ENCODE peak calls at places on chromosome 11, in four cellular contexts. One of them, this sample, is unnamed.
A peak's percentile ranks its signal among the peaks of the same experiment; 100 is the strongest.

GRCh38 chr11:104609297-104609696 is 289.0 kb downstream of the CASP12 start:
- DNase-seq in GM12878: no peak
- DNase-seq in K562: no peak
- DNase-seq in HepG2: peak; percentile 24
- DNase-seq in this sample: peak; percentile 7

GRCh38 chr11:126661051-126661450 is 305.6 kb downstream of the ST3GAL4 start:
- DNase-seq in GM12878: no peak
- DNase-seq in K562: no peak
- DNase-seq in HepG2: no peak
- DNase-seq in this sample: no peak

GRCh38 chr11:36317992-36318391 is 21.9 kb downstream of the PRR5L start:
- DNase-seq in K562: no peak
- DNase-seq in GM12878: no peak
- DNase-seq in HepG2: no peak
- DNase-seq in this sample: no peak

GRCh38 chr11:17063171-17064002 is 14.1 kb downstream of the RPS13 start:
- DNase-seq in HepG2: peak; percentile 54
- DNase-seq in K562: peak; percentile 64
- DNase-seq in GM12878: peak; percentile 17
- DNase-seq in this sample: peak; percentile 93

GRCh38 chr11:71336176-71336995 is 84.0 kb upstream of the SHANK2 start:
- DNase-seq in K562: no peak
- DNase-seq in GM12878: no peak
- DNase-seq in HepG2: no peak
- DNase-seq in this sample: no peak

GRCh38 chr11:32071811-32072210 is 19.1 kb upstream of the RCN1 start:
- DNase-seq in GM12878: no peak
- DNase-seq in HepG2: peak; percentile 11
- DNase-seq in K562: peak; percentile 15
- DNase-seq in this sample: no peak

GRCh38 chr11:121895919-121896318 is 220.1 kb downstream of the BLID start:
- DNase-seq in GM12878: no peak
- DNase-seq in K562: no peak
- DNase-seq in HepG2: no peak
- DNase-seq in this sample: no peak

GRCh38 chr11:16792426-16792825 is 54.0 kb downstream of the C11orf58 start:
- DNase-seq in K562: no peak
- DNase-seq in HepG2: no peak
- DNase-seq in GM12878: no peak
- DNase-seq in this sample: no peak

GRCh38 chr11:46421257-46421880 is 29.8 kb upstream of the CHRM4 start:
- DNase-seq in GM12878: no peak
- DNase-seq in K562: peak; percentile 22
- DNase-seq in HepG2: peak; percentile 25
- DNase-seq in this sample: no peak

GRCh38 chr11:127640822-127641485 is 640.4 kb upstream of the KIRREL3 start:
- DNase-seq in HepG2: no peak
- DNase-seq in K562: no peak
- DNase-seq in GM12878: no peak
- DNase-seq in this sample: no peak

GRCh38 chr11:19963697-19964340 is 196.5 kb downstream of the DBX1 start:
- DNase-seq in HepG2: no peak
- DNase-seq in K562: no peak
- DNase-seq in GM12878: no peak
- DNase-seq in this sample: no peak

GRCh38 chr11:111612211-111612610 is 10.0 kb downstream of the SIK2 start:
- DNase-seq in HepG2: no peak
- DNase-seq in GM12878: no peak
- DNase-seq in K562: no peak
- DNase-seq in this sample: no peak

GRCh38 chr11:68842427-68843051 is 823 bp upstream of the CPT1A start:
- DNase-seq in HepG2: no peak
- DNase-seq in GM12878: no peak
- DNase-seq in K562: no peak
- DNase-seq in this sample: no peak

GRCh38 chr11:76524461-76524860 is 79.6 kb downstream of the EMSY start:
- DNase-seq in GM12878: no peak
- DNase-seq in K562: no peak
- DNase-seq in HepG2: peak; percentile 36
- DNase-seq in this sample: no peak

GRCh38 chr11:48052183-48053040 is 72.1 kb downstream of the PTPRJ start:
- DNase-seq in HepG2: no peak
- DNase-seq in GM12878: no peak
- DNase-seq in K562: no peak
- DNase-seq in this sample: peak; percentile 57

GRCh38 chr11:8111636-8112035 is 30.6 kb downstream of the TUB start:
- DNase-seq in K562: no peak
- DNase-seq in HepG2: no peak
- DNase-seq in GM12878: no peak
- DNase-seq in this sample: no peak

GRCh38 chr11:19573666-19574065 is 139.0 kb upstream of the NAV2 start:
- DNase-seq in GM12878: no peak
- DNase-seq in K562: no peak
- DNase-seq in HepG2: no peak
- DNase-seq in this sample: no peak

GRCh38 chr11:121740902-121741301 is 288.1 kb upstream of the SORL1-AS1 start:
- DNase-seq in HepG2: no peak
- DNase-seq in GM12878: no peak
- DNase-seq in K562: no peak
- DNase-seq in this sample: no peak

GRCh38 chr11:130217632-130218031 is 58.0 kb downstream of the ST14 start:
- DNase-seq in GM12878: no peak
- DNase-seq in K562: no peak
- DNase-seq in HepG2: no peak
- DNase-seq in this sample: no peak

GRCh38 chr11:65780770-65781151 is at the start of gene AP5B1:
- DNase-seq in HepG2: peak; percentile 35
- DNase-seq in K562: peak; percentile 90
- DNase-seq in GM12878: no peak
- DNase-seq in this sample: peak; percentile 65

GRCh38 chr11:66881927-66882452 is 25.1 kb downstream of the LRFN4 start:
- DNase-seq in HepG2: no peak
- DNase-seq in GM12878: no peak
- DNase-seq in K562: no peak
- DNase-seq in this sample: no peak

GRCh38 chr11:118961189-118961588 is 5.1 kb downstream of the UPK2 start:
- DNase-seq in GM12878: no peak
- DNase-seq in HepG2: no peak
- DNase-seq in K562: no peak
- DNase-seq in this sample: no peak

GRCh38 chr11:62680825-62681240 is 2.0 kb upstream of the UBXN1 start:
- DNase-seq in HepG2: peak; percentile 80
- DNase-seq in GM12878: no peak
- DNase-seq in K562: peak; percentile 44
- DNase-seq in this sample: no peak

GRCh38 chr11:3969200-3969599 is 113.7 kb downstream of the STIM1 start:
- DNase-seq in HepG2: no peak
- DNase-seq in K562: no peak
- DNase-seq in GM12878: no peak
- DNase-seq in this sample: no peak

GRCh38 chr11:37264783-37265182 is 666.7 kb upstream of the RAG2 start:
- DNase-seq in GM12878: no peak
- DNase-seq in HepG2: no peak
- DNase-seq in K562: no peak
- DNase-seq in this sample: no peak

GRCh38 chr11:120974466-120974865 is 49.4 kb upstream of the TBCEL start:
- DNase-seq in HepG2: no peak
- DNase-seq in GM12878: no peak
- DNase-seq in K562: no peak
- DNase-seq in this sample: no peak

GRCh38 chr11:8326337-8326736 is 62.7 kb upstream of the LMO1 start:
- DNase-seq in K562: no peak
- DNase-seq in GM12878: no peak
- DNase-seq in HepG2: no peak
- DNase-seq in this sample: no peak

GRCh38 chr11:17328856-17329490 is 22.6 kb upstream of the NCR3LG1 start:
- DNase-seq in HepG2: no peak
- DNase-seq in K562: no peak
- DNase-seq in GM12878: no peak
- DNase-seq in this sample: no peak

GRCh38 chr11:131430466-131431176 is 60.2 kb downstream of the NTM start:
- DNase-seq in HepG2: no peak
- DNase-seq in GM12878: no peak
- DNase-seq in K562: no peak
- DNase-seq in this sample: no peak

GRCh38 chr11:35893796-35894475 is 49.9 kb upstream of the LDLRAD3 start:
- DNase-seq in K562: no peak
- DNase-seq in GM12878: no peak
- DNase-seq in HepG2: no peak
- DNase-seq in this sample: no peak

GRCh38 chr11:7439921-7440320 is 45.4 kb upstream of the OLFML1 start:
- DNase-seq in GM12878: no peak
- DNase-seq in K562: no peak
- DNase-seq in HepG2: no peak
- DNase-seq in this sample: no peak

GRCh38 chr11:118975771-118976709 is 4.5 kb downstream of the FOXR1 start:
- DNase-seq in GM12878: no peak
- DNase-seq in HepG2: no peak
- DNase-seq in K562: peak; percentile 40
- DNase-seq in this sample: no peak

GRCh38 chr11:96095884-96096301 is 172.0 kb upstream of the MTMR2 start:
- DNase-seq in GM12878: no peak
- DNase-seq in HepG2: no peak
- DNase-seq in K562: no peak
- DNase-seq in this sample: no peak

GRCh38 chr11:115241899-115242298 is 262.3 kb downstream of the CADM1 start:
- DNase-seq in GM12878: no peak
- DNase-seq in K562: no peak
- DNase-seq in HepG2: no peak
- DNase-seq in this sample: no peak

GRCh38 chr11:8624698-8625097 is 30.7 kb upstream of the STK33 start:
- DNase-seq in GM12878: no peak
- DNase-seq in HepG2: no peak
- DNase-seq in K562: no peak
- DNase-seq in this sample: no peak

DNA sequence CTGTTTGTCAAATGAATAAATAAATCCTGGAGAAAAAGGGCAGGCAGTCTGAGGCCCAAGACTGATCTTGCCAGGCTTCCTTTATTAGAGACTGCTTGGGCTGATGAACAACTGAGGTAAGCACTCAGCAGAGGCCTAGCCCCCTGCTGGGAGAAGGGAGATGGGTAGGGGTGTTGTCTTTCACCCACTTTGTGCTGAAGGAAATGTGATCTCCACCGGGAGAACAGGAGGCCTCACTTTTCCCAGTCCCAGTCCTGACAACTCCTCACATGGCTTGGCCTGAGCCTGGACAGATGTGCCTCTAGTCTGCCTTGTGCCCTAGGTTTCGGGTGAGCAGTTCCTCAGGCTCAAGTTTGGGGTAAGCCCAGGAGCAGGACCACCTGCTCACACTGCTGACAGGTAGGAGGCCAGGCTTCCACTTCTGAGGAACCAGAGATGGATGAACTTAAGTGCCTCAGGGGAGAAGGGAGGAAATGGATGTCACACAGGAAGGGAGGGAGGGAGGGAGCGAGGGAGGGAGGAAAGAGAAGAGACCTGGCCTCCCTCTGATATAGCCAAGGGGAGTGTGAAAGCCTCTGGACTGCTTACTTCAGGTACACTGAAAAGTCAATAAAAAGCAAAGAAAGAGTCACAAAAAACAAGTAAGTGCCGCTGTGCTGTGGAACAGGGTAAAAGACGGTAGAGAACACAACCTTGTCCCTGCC is 8.1 kb downstream of the CLPB start:
- DNase-seq in GM12878: no peak
- DNase-seq in HepG2: no peak
- DNase-seq in K562: no peak
- DNase-seq in this sample: no peak
- TF ChIP-seq CBX5 in GM12878: no peak
- TF ChIP-seq CBX5 in HepG2: no peak
- TF ChIP-seq CBX5 in K562: no peak
- TF ChIP-seq CBX5 in this sample: no peak

GRCh38 chr11:60343094-60343704 is 16.1 kb downstream of the MS4A6E start:
- DNase-seq in HepG2: peak; percentile 18
- DNase-seq in GM12878: no peak
- DNase-seq in K562: peak; percentile 43
- DNase-seq in this sample: no peak
- TF ChIP-seq CBX5 in HepG2: no peak
- TF ChIP-seq CBX5 in GM12878: no peak
- TF ChIP-seq CBX5 in K562: no peak
- TF ChIP-seq CBX5 in this sample: no peak

DNA sequence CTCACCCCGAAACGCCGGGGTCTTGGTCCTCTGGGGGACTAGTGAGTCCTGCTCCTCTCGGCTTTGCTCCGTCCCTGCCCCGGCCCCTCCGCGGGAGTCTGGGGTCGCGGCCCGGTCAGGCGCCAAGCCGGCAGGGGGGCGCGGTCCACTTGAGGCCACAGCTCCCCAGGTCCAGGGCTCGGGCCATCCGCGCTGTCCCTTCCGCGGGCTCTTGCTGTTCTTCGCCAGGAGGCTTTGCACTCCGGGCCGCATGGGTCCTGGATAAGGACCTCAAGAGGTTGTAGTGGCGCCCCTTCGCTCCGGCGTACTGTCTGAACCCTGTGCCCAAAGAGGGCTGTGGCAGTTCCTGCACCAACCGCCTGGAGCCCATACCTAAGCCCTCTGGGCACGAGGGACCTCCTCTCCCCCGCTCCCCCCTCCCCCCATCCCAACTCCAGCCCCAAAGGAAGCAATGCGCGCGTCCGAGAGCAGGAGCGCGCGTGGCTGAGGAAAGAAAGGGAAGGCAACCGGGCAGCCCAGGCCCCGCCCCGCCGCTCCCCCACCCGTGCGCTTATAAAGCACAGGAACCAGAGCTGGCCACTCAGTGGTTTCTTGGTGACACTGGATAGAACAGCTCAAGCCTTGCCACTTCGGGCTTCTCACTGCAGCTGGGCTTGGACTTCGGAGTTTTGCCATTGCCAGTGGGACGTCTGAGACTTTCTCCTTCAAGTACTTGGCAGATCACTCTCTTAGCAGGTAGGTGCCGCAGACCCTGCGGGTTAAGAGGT is at the start of gene ADM:
- DNase-seq in K562: peak; percentile 62
- DNase-seq in GM12878: no peak
- DNase-seq in HepG2: peak; percentile 90
- DNase-seq in this sample: peak; percentile 87
- TF ChIP-seq CBX5 in K562: no peak
- TF ChIP-seq CBX5 in GM12878: no peak
- TF ChIP-seq CBX5 in HepG2: no peak
- TF ChIP-seq CBX5 in this sample: no peak

DNA sequence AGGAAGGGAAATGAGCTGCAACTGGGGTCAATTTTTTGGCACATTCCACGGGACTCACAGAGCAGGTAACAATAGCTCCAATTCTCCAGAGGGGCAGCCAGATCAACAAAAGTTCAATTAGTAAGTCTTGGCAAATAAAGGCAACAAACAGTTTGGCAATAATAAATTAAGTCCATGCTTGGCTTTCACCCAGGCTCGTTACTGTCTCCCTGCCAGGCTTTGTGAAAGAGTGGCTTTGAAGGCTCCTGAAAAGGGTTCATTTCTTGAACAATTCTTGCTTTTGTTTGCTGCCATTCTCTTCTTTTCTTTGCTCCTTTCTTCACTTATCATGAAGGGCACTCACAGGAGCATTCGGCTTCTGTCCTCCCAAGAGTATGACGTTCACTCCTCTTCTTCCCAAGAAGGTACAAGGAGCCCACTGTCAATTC is 123.4 kb downstream of the APIP start:
- DNase-seq in GM12878: no peak
- DNase-seq in K562: no peak
- DNase-seq in HepG2: peak; percentile 12
- DNase-seq in this sample: no peak
- TF ChIP-seq CBX5 in GM12878: no peak
- TF ChIP-seq CBX5 in K562: no peak
- TF ChIP-seq CBX5 in HepG2: no peak
- TF ChIP-seq CBX5 in this sample: no peak